ENCODE peak calls at places on chromosomes 1 and 21, in four cellular contexts. R is hepatocyte, H is thoracic aorta, C is lower lobe of right lung. W is an unnamed sample.

GRCh38 chr1:32398401-32398800 is 4.2 kb upstream of the BSDC1 start:
- DNase-seq in R (no peak), H (no peak), C (no peak), W (no peak)

GRCh38 chr1:59568158-59568935 is 246.4 kb upstream of the HOOK1 start:
- DNase-seq in R (no peak), H (no peak), C (no peak), W (no peak)

GRCh38 chr1:100452641-100453040 is 85.3 kb upstream of the GPR88 start:
- DNase-seq in R (no peak), H (no peak), C (no peak), W (peak)

GRCh38 chr1:110210604-110211502 is 739 bp downstream of the KCNC4 start:
- DNase-seq in R (peak), H (no peak), C (peak), W (peak)

GRCh38 chr1:246592695-246593094 is 26.4 kb downstream of the CNST start:
- DNase-seq in R (no peak), H (no peak), C (no peak), W (no peak)

GRCh38 chr1:17550684-17551584 is 11.4 kb downstream of the ARHGEF10L start:
- DNase-seq in R (no peak), H (no peak), C (no peak), W (no peak)

GRCh38 chr1:204353213-204353910 is 6.4 kb downstream of the PLEKHA6 start:
- DNase-seq in R (no peak), H (no peak), C (no peak), W (no peak)

GRCh38 chr1:225844236-225845061 is 34.5 kb downstream of the EPHX1 start:
- DNase-seq in R (no peak), H (no peak), C (peak), W (no peak)

GRCh38 chr1:77100870-77101269 is 118.4 kb downstream of the PIGK start:
- DNase-seq in R (no peak), H (no peak), C (no peak), W (no peak)

GRCh38 chr1:7315946-7316345 is 455.1 kb upstream of the VAMP3 start:
- DNase-seq in R (no peak), H (no peak), C (no peak), W (no peak)

GRCh38 chr1:159830737-159831136 is 4.1 kb downstream of the SLAMF8 start:
- DNase-seq in R (no peak), H (no peak), C (no peak), W (no peak)

GRCh38 chr1:180862305-180862704 is 50.4 kb upstream of the KIAA1614 start:
- DNase-seq in R (no peak), H (no peak), C (no peak), W (no peak)

GRCh38 chr21:46035809-46036695 is 54.5 kb downstream of the COL6A1 start:
- DNase-seq in R (peak), H (no peak), C (no peak), W (no peak)

GRCh38 chr1:45359882-45360513 is 19.8 kb upstream of the MUTYH start:
- DNase-seq in R (peak), H (no peak), C (no peak), W (peak)

GRCh38 chr21:15730484-15731242 is 881 bp downstream of the USP25 start:
- DNase-seq in R (peak), H (no peak), C (no peak), W (peak)

GRCh38 chr1:248828845-248829244 is 3.1 kb upstream of the SH3BP5L start:
- DNase-seq in R (peak), H (no peak), C (no peak), W (peak)

GRCh38 chr1:233707906-233708292 is 94.0 kb downstream of the KCNK1 start:
- DNase-seq in R (no peak), H (no peak), C (no peak), W (no peak)

GRCh38 chr1:18542351-18542750 is 61.6 kb downstream of the KLHDC7A start:
- DNase-seq in R (no peak), H (no peak), C (no peak), W (no peak)

W was measured in trophoblast cell.